ENCODE peak calls at places on chromosome 15, in five cellular contexts. One of them, this sample, is unnamed. For H3K4me1, the result is how much of the 10 kb centered on the place peaks cover.

GRCh38 chr15:100468265-100468664 is 60.5 kb downstream of the CERS3 start:
- DNase-seq in gastrocnemius medialis: peak
- DNase-seq in HCT116: no peak
- DNase-seq in psoas muscle: peak
- DNase-seq in naive thymus-derived CD4-positive, alpha-beta T cell: no peak
- DNase-seq in this sample: no peak

GRCh38 chr15:74373056-74373650 is 5.7 kb upstream of the CYP11A1 start:
- DNase-seq in gastrocnemius medialis: no peak
- DNase-seq in HCT116: no peak
- DNase-seq in psoas muscle: no peak
- DNase-seq in naive thymus-derived CD4-positive, alpha-beta T cell: no peak
- DNase-seq in this sample: no peak

GRCh38 chr15:32718082-32718821 is 448 bp downstream of the GREM1 start:
- DNase-seq in gastrocnemius medialis: no peak
- DNase-seq in HCT116: no peak
- DNase-seq in psoas muscle: no peak
- DNase-seq in naive thymus-derived CD4-positive, alpha-beta T cell: no peak
- DNase-seq in this sample: no peak

GRCh38 chr15:37941779-37942178 is 7.3 kb downstream of the TMCO5A start:
- DNase-seq in gastrocnemius medialis: no peak
- DNase-seq in HCT116: no peak
- DNase-seq in psoas muscle: no peak
- DNase-seq in naive thymus-derived CD4-positive, alpha-beta T cell: no peak
- DNase-seq in this sample: no peak

GRCh38 chr15:59812889-59813288 is 123.8 kb upstream of the BNIP2 start:
- DNase-seq in gastrocnemius medialis: no peak
- DNase-seq in HCT116: no peak
- DNase-seq in psoas muscle: no peak
- DNase-seq in naive thymus-derived CD4-positive, alpha-beta T cell: no peak
- DNase-seq in this sample: no peak

GRCh38 chr15:64507293-64507802 is 47.0 kb downstream of the ZNF609 start:
- DNase-seq in gastrocnemius medialis: peak
- DNase-seq in HCT116: no peak
- DNase-seq in psoas muscle: peak
- DNase-seq in naive thymus-derived CD4-positive, alpha-beta T cell: peak
- DNase-seq in this sample: peak

GRCh38 chr15:63019539-63020109 is 22.9 kb upstream of the TPM1 start:
- DNase-seq in gastrocnemius medialis: peak
- DNase-seq in HCT116: peak
- DNase-seq in psoas muscle: peak
- DNase-seq in naive thymus-derived CD4-positive, alpha-beta T cell: no peak
- DNase-seq in this sample: no peak

GRCh38 chr15:40412095-40412759 is 6.6 kb downstream of the IVD start:
- DNase-seq in gastrocnemius medialis: no peak
- DNase-seq in HCT116: no peak
- DNase-seq in psoas muscle: no peak
- DNase-seq in naive thymus-derived CD4-positive, alpha-beta T cell: no peak
- DNase-seq in this sample: no peak

GRCh38 chr15:63043391-63044076 is 987 bp downstream of the TPM1 start:
- DNase-seq in gastrocnemius medialis: no peak
- DNase-seq in HCT116: no peak
- DNase-seq in psoas muscle: peak
- DNase-seq in naive thymus-derived CD4-positive, alpha-beta T cell: no peak
- DNase-seq in this sample: no peak

GRCh38 chr15:25790003-25790660 is 73.0 kb downstream of the ATP10A start:
- DNase-seq in gastrocnemius medialis: no peak
- DNase-seq in HCT116: no peak
- DNase-seq in psoas muscle: no peak
- DNase-seq in naive thymus-derived CD4-positive, alpha-beta T cell: no peak
- DNase-seq in this sample: no peak

DNA sequence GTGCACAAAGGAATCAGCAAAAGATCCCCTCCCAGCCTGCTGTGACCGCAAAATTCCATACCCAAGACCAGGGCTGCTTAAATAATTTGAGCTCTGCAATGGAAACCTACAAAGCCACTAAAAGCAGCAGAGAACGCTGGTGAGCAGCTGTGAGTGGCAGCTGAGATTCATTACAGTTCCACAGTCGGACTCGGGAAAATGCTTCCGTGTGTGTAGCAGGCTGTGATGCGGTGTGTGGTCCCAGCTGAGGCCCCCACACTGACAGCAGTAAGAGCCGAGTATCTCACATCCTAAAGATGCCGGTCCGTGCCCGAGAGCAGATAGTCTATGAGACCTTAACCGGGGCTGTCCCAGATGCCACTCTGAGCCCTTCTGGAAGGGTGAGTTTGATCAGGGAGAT is 37.4 kb downstream of the TM2D3 start:
- DNase-seq in gastrocnemius medialis: no peak
- DNase-seq in HCT116: no peak
- DNase-seq in psoas muscle: no peak
- DNase-seq in naive thymus-derived CD4-positive, alpha-beta T cell: no peak
- DNase-seq in this sample: no peak
- H3K4me1 ChIP-seq in gastrocnemius medialis: half or more
- H3K4me1 ChIP-seq in HCT116: under half
- H3K4me1 ChIP-seq in psoas muscle: half or more
- H3K4me1 ChIP-seq in naive thymus-derived CD4-positive, alpha-beta T cell: under half
- H3K4me1 ChIP-seq in this sample: under half

GRCh38 chr15:46126581-46126980 is 491.8 kb downstream of the SQOR start:
- DNase-seq in gastrocnemius medialis: no peak
- DNase-seq in HCT116: no peak
- DNase-seq in psoas muscle: no peak
- DNase-seq in naive thymus-derived CD4-positive, alpha-beta T cell: no peak
- DNase-seq in this sample: no peak

GRCh38 chr15:46129145-46129544 is 494.3 kb downstream of the SQOR start:
- DNase-seq in gastrocnemius medialis: no peak
- DNase-seq in HCT116: no peak
- DNase-seq in psoas muscle: no peak
- DNase-seq in naive thymus-derived CD4-positive, alpha-beta T cell: no peak
- DNase-seq in this sample: no peak

GRCh38 chr15:46131876-46132275 is 497.0 kb downstream of the SQOR start:
- DNase-seq in gastrocnemius medialis: no peak
- DNase-seq in HCT116: no peak
- DNase-seq in psoas muscle: no peak
- DNase-seq in naive thymus-derived CD4-positive, alpha-beta T cell: no peak
- DNase-seq in this sample: no peak

GRCh38 chr15:46127361-46127874 is 492.6 kb downstream of the SQOR start:
- DNase-seq in gastrocnemius medialis: no peak
- DNase-seq in HCT116: no peak
- DNase-seq in psoas muscle: no peak
- DNase-seq in naive thymus-derived CD4-positive, alpha-beta T cell: no peak
- DNase-seq in this sample: no peak
- H3K27ac ChIP-seq in gastrocnemius medialis: no peak
- H3K27ac ChIP-seq in HCT116: no peak
- H3K27ac ChIP-seq in psoas muscle: no peak
- H3K27ac ChIP-seq in naive thymus-derived CD4-positive, alpha-beta T cell: no peak
- H3K27ac ChIP-seq in this sample: no peak

DNA sequence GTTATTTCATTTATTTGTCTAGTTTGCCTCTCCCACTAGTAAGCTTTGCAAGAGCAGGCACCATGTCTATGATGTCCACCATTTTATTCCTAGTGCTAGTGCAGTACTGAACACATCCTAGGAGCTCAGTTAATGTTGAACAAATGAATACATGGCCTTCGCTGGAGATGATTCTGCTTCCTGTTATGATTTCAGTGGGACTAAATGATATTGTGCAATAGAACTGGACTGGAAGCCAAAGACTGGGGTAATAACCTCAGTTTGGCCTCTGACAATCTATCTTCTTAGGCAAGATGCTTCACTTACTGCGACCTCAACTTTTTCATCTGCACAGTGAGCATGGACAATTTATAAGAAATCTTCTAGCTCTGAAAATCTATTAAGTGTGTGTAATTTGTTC is 191.3 kb downstream of the ADAMTSL3 start:
- DNase-seq in gastrocnemius medialis: no peak
- DNase-seq in HCT116: no peak
- DNase-seq in psoas muscle: no peak
- DNase-seq in naive thymus-derived CD4-positive, alpha-beta T cell: no peak
- DNase-seq in this sample: no peak
- H3K4me1 ChIP-seq in gastrocnemius medialis: under half
- H3K4me1 ChIP-seq in HCT116: under half
- H3K4me1 ChIP-seq in psoas muscle: under half
- H3K4me1 ChIP-seq in naive thymus-derived CD4-positive, alpha-beta T cell: under half
- H3K4me1 ChIP-seq in this sample: under half

DNA sequence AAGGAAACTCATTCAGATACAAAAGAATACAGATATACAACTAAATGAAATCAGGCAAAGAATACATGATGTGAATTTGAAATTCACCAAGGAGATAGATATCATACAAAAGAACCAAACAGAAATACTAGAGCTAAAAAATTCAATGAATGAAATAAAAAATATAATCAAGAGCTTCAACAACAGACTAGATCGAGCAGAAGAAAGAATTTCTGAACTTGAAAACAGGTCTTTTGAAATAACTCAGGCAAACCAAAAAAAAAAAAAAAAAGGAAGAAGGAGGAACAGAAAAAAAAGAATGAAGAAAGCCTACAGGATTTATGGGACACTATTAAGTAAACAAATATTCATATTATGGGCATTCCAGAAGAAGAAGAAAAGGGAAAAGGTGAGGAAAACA is 137.8 kb downstream of the DMXL2 start:
- DNase-seq in gastrocnemius medialis: no peak
- DNase-seq in HCT116: no peak
- DNase-seq in psoas muscle: no peak
- DNase-seq in naive thymus-derived CD4-positive, alpha-beta T cell: no peak
- DNase-seq in this sample: no peak
- H3K27ac ChIP-seq in gastrocnemius medialis: no peak
- H3K27ac ChIP-seq in HCT116: no peak
- H3K27ac ChIP-seq in psoas muscle: no peak
- H3K27ac ChIP-seq in naive thymus-derived CD4-positive, alpha-beta T cell: no peak
- H3K27ac ChIP-seq in this sample: no peak

This sample was measured in lung.